ENCODE peak calls at places on chromosomes 12 and 14, in ten cellular contexts. F is IMR-90, O is ovary, M is B cell, R is GM20000, E is right atrium auricular region, D is HL-60, W is GM12878, I is GM10248, S is GM23338. H is an unnamed sample.

GRCh38 chr14:49950275-49951250 is 57.7 kb downstream of the ARF6 start:
- DNase-seq in F (no peak), O (no peak), M (no peak), R (no peak), E (no peak), D (no peak), W (no peak), I (no peak), S (no peak), H (no peak)

GRCh38 chr12:102806110-102806509 is 110.9 kb downstream of the PAH start:
- DNase-seq in F (no peak), O (no peak), M (no peak), R (no peak), E (no peak), D (no peak), W (no peak), I (no peak), S (peak), H (no peak)

GRCh38 chr14:65709576-65709975 is 297.0 kb downstream of the FUT8 start:
- DNase-seq in F (no peak), O (no peak), M (no peak), R (no peak), E (no peak), D (no peak), W (no peak), I (no peak), S (no peak), H (no peak)

GRCh38 chr14:76706811-76707210 is 54.5 kb upstream of the VASH1 start:
- DNase-seq in F (no peak), O (no peak), M (no peak), R (no peak), E (no peak), D (no peak), W (no peak), I (no peak), S (no peak), H (no peak)

GRCh38 chr12:60494249-60494648 is 898.4 kb downstream of the SLC16A7 start:
- DNase-seq in F (peak), O (no peak), M (no peak), R (peak), E (no peak), D (no peak), W (no peak), I (no peak), S (peak), H (peak)

GRCh38 chr12:15505616-15506015 is 183.3 kb downstream of the PTPRO start:
- DNase-seq in F (peak), O (no peak), M (no peak), R (no peak), E (no peak), D (no peak), W (no peak), I (no peak), S (no peak), H (peak)

GRCh38 chr12:62588916-62589315 is 122.3 kb downstream of the MON2 start:
- DNase-seq in F (peak), O (no peak), M (no peak), R (no peak), E (no peak), D (no peak), W (no peak), I (no peak), S (no peak), H (peak)

GRCh38 chr12:11741434-11742092 is 92.1 kb downstream of the ETV6 start:
- DNase-seq in F (no peak), O (no peak), M (no peak), R (no peak), E (no peak), D (no peak), W (no peak), I (no peak), S (no peak), H (no peak)

GRCh38 chr12:84757978-84758377 is 154.6 kb downstream of the SLC6A15 start:
- DNase-seq in F (peak), O (no peak), M (no peak), R (no peak), E (no peak), D (no peak), W (no peak), I (no peak), S (no peak), H (peak)

GRCh38 chr12:8722286-8722685 is 24.5 kb downstream of the RIMKLB start:
- DNase-seq in F (no peak), O (no peak), M (no peak), R (no peak), E (no peak), D (no peak), W (no peak), I (no peak), S (peak), H (no peak)

GRCh38 chr12:82687020-82687951 is 580 bp downstream of the TMTC2 start:
- DNase-seq in F (peak), O (peak), M (peak), R (peak), E (no peak), D (no peak), W (no peak), I (peak), S (peak), H (peak)

GRCh38 chr12:131908716-131909595 is 14.5 kb downstream of the ULK1 start:
- DNase-seq in F (no peak), O (peak), M (no peak), R (no peak), E (no peak), D (no peak), W (no peak), I (no peak), S (no peak), H (no peak)

GRCh38 chr14:59187802-59188460 is 536 bp upstream of the DAAM1 start:
- DNase-seq in F (no peak), O (peak), M (peak), R (peak), E (peak), D (no peak), W (no peak), I (peak), S (peak), H (no peak)

GRCh38 chr12:54431911-54432814 is 13.1 kb upstream of the ITGA5 start:
- DNase-seq in F (peak), O (peak), M (no peak), R (no peak), E (peak), D (no peak), W (no peak), I (no peak), S (peak), H (peak)

GRCh38 chr14:55136868-55137785 is 8.1 kb downstream of the LGALS3 start:
- DNase-seq in F (peak), O (peak), M (no peak), R (no peak), E (peak), D (no peak), W (no peak), I (no peak), S (no peak), H (peak)

GRCh38 chr14:30064454-30064853 is 136.8 kb upstream of the PRKD1 start:
- DNase-seq in F (peak), O (no peak), M (no peak), R (no peak), E (no peak), D (no peak), W (no peak), I (no peak), S (no peak), H (peak)

GRCh38 chr14:51996148-51996746 is 6.9 kb downstream of the RTRAF start:
- DNase-seq in F (peak), O (no peak), M (no peak), R (no peak), E (no peak), D (no peak), W (no peak), I (no peak), S (peak), H (no peak)
- TF ChIP-seq CTCF in F (peak), O (peak), M (peak), R (peak), E (peak), D (peak), W (peak), I (peak), S (peak), H (peak)

DNA sequence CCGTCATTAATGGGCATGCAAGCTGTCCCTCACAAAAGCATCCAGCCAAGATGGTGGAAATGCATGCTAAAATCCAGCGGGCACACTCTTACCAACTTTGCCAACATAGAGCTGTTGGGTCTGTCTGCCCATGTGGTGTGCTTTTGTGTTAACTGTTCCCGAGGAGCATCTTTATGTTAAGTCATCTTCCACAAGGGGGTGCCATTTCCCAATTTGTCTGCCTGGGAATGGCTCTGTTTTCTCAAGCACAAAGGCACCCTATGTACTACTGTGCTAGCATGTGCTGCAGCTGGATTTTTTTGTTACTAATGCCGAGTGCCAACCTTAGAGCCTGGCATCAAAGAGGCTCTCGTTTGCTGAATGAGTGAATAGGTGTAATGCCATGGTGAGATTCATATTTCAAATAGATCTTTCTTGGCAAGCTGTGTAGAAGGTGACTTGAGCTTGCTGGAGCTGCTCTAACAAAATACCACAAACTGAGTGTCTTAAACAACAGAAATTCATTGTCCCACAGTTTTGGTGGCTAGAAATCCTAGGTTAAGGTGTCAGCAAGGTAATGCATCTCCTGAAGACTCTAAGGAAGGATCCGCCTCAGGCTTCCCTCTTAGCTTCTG is 74.3 kb downstream of the TRHDE start:
- DNase-seq in F (peak), O (peak), M (peak), R (peak), E (no peak), D (peak), W (peak), I (peak), S (peak), H (peak)
- TF ChIP-seq CTCF in F (peak), O (peak), M (peak), R (peak), E (no peak), D (peak), W (peak), I (peak), S (peak), H (peak)

GRCh38 chr12:96880220-96880619 is 26.8 kb upstream of the NEDD1 start:
- DNase-seq in F (no peak), O (no peak), M (no peak), R (no peak), E (no peak), D (no peak), W (no peak), I (no peak), S (no peak), H (no peak)

GRCh38 chr12:96881608-96882007 is 25.4 kb upstream of the NEDD1 start:
- DNase-seq in F (no peak), O (no peak), M (no peak), R (no peak), E (no peak), D (no peak), W (no peak), I (no peak), S (no peak), H (no peak)

GRCh38 chr12:96879301-96879700 is 27.8 kb upstream of the NEDD1 start:
- DNase-seq in F (no peak), O (no peak), M (no peak), R (no peak), E (no peak), D (no peak), W (no peak), I (no peak), S (no peak), H (no peak)

GRCh38 chr12:96876966-96877365 is 30.1 kb upstream of the NEDD1 start:
- DNase-seq in F (peak), O (no peak), M (no peak), R (no peak), E (no peak), D (no peak), W (no peak), I (no peak), S (no peak), H (no peak)

GRCh38 chr12:96878704-96879103 is 28.4 kb upstream of the NEDD1 start:
- DNase-seq in F (peak), O (no peak), M (no peak), R (no peak), E (no peak), D (no peak), W (no peak), I (no peak), S (no peak), H (no peak)
- TF ChIP-seq CTCF in F (no peak), O (no peak), M (no peak), R (no peak), E (no peak), D (no peak), W (no peak), I (no peak), S (no peak), H (no peak)

GRCh38 chr12:48084066-48084465 is 21.8 kb downstream of the SENP1 start:
- DNase-seq in F (peak), O (no peak), M (no peak), R (no peak), E (no peak), D (no peak), W (no peak), I (no peak), S (peak), H (no peak)
- TF ChIP-seq CTCF in F (peak), O (no peak), M (peak), R (no peak), E (no peak), D (no peak), W (no peak), I (no peak), S (peak), H (no peak)

DNA sequence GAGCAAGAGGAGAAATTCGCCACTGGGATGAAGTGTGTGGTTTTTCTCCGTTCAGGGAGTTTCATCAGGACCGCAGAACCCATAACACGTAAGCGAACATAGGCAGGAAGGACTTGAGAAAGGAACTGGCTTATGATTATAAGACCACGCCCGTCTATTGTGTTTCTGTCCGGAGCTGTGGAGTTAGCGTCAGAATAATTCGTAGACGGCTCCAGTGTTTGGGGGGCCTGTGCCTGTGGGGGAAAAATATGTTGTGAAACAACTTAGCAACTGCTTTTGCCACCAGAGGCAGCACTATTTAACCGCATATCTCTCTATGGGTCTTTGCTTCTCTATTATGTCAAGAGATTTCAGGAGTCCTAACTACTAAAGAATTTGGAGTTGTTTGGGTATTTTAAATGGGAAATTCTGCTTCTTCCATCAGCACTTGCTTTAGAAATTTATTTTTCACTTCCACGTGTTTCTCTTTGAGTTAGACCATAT is 506 bp upstream of the CLEC14A start:
- DNase-seq in F (peak), O (no peak), M (no peak), R (peak), E (peak), D (no peak), W (no peak), I (peak), S (no peak), H (no peak)
- TF ChIP-seq CTCF in F (no peak), O (no peak), M (no peak), R (no peak), E (no peak), D (no peak), W (no peak), I (no peak), S (peak), H (no peak)